ENCODE peak calls at places on chromosomes 4 and X, in four cellular contexts. E, O, Y and F are unnamed samples.

GRCh38 chrX:41922694-41923171 is 621 bp downstream of the CASK start:
- DNase-seq in E (peak; percentile 16), O (no peak), Y (peak; percentile 28), F (no peak)

GRCh38 chr4:94895081-94895480 is 137.3 kb downstream of the BMPR1B start:
- DNase-seq in E (no peak), O (no peak), Y (no peak), F (no peak)

GRCh38 chrX:107710617-107711391 is 64.8 kb downstream of the TSC22D3 start:
- DNase-seq in E (no peak), O (no peak), Y (peak; percentile 45), F (peak; percentile 47)

GRCh38 chrX:105463483-105463882 is 243.0 kb upstream of the TEX13A start:
- DNase-seq in E (no peak), O (no peak), Y (no peak), F (no peak)

GRCh38 chr4:134027931-134028330 is 173.7 kb downstream of the PABPC4L start:
- DNase-seq in E (no peak), O (no peak), Y (no peak), F (no peak)

GRCh38 chrX:118717703-118718391 is 9.6 kb upstream of the IL13RA1 start:
- DNase-seq in E (no peak), O (no peak), Y (no peak), F (no peak)

GRCh38 chrX:17442898-17443297 is 67.9 kb downstream of the NHS start:
- DNase-seq in E (no peak), O (no peak), Y (no peak), F (no peak)

GRCh38 chr4:123398803-123399637 is 2.4 kb downstream of the SPRY1 start:
- DNase-seq in E (peak; percentile 55), O (no peak), Y (peak; percentile 59), F (peak; percentile 37)

GRCh38 chrX:139936259-139936658 is 3.4 kb upstream of the ATP11C start:
- DNase-seq in E (no peak), O (no peak), Y (no peak), F (no peak)

GRCh38 chrX:11064851-11065600 is 46.1 kb upstream of the HCCS start:
- DNase-seq in E (no peak), O (no peak), Y (no peak), F (no peak)

GRCh38 chr4:177051473-177052060 is 258.1 kb upstream of the NEIL3 start:
- DNase-seq in E (no peak), O (no peak), Y (no peak), F (no peak)

GRCh38 chr4:73853246-73853704 is at the start of gene PF4V1:
- DNase-seq in E (no peak), O (no peak), Y (no peak), F (no peak)

GRCh38 chrX:123983240-123983639 is 21.7 kb downstream of the STAG2 start:
- DNase-seq in E (no peak), O (no peak), Y (no peak), F (no peak)

GRCh38 chr4:3418029-3418762 is 23.6 kb upstream of the HGFAC start:
- DNase-seq in E (no peak), O (no peak), Y (peak; percentile 13), F (no peak)

GRCh38 chr4:14254252-14254651 is 626.7 kb upstream of the BOD1L1 start:
- DNase-seq in E (no peak), O (no peak), Y (no peak), F (no peak)

GRCh38 chr4:150722908-150723362 is 141.0 kb downstream of the MAB21L2 start:
- DNase-seq in E (peak; percentile 30), O (peak; percentile 80), Y (peak; percentile 23), F (no peak)

GRCh38 chrX:45803383-45803921 is 602.8 kb upstream of the DIPK2B start:
- DNase-seq in E (no peak), O (no peak), Y (no peak), F (no peak)

GRCh38 chr4:127203561-127204260 is 429.0 kb upstream of the INTU start:
- DNase-seq in E (no peak), O (no peak), Y (no peak), F (no peak)

GRCh38 chr4:155543126-155543765 is 123.4 kb upstream of the GUCY1A1 start:
- DNase-seq in E (no peak), O (no peak), Y (no peak), F (no peak)
- H3K27ac ChIP-seq in E (no peak overlapping the region), O (no peak overlapping the region), Y (no peak overlapping the region), F (no peak overlapping the region)

GRCh38 chr4:912548-913279 is 19.4 kb downstream of the GAK start:
- DNase-seq in E (no peak), O (no peak), Y (no peak), F (no peak)
- H3K4me1 ChIP-seq in E (peaks cover 16% of the 10 kb centered on the region), O (no peaks in the 10 kb centered on the region), Y (peaks cover 3% of the 10 kb centered on the region), F (peaks cover 22% of the 10 kb centered on the region)

GRCh38 chr4:8443801-8444200 is 3.2 kb downstream of the TRMT44 start:
- DNase-seq in E (no peak), O (no peak), Y (no peak), F (no peak)
- H3K4me3 ChIP-seq in E (no peak overlapping the region), O (no peak overlapping the region), Y (no peak overlapping the region), F (no peak overlapping the region)

GRCh38 chr4:184755278-184755677 is 21.4 kb upstream of the CENPU start:
- DNase-seq in E (no peak), O (no peak), Y (peak; percentile 35), F (no peak)
- H3K27ac ChIP-seq in E (no peak overlapping the region), O (peak overlapping the region; percentile 30), Y (peak overlapping the region; percentile 8), F (no peak overlapping the region)

GRCh38 chr4:119034276-119035008 is 101.2 kb upstream of the MYOZ2 start:
- DNase-seq in E (no peak), O (no peak), Y (no peak), F (no peak)

GRCh38 chr4:119037709-119038463 is 97.7 kb upstream of the MYOZ2 start:
- DNase-seq in E (no peak), O (no peak), Y (no peak), F (no peak)

GRCh38 chr4:119039160-119039559 is 96.5 kb upstream of the MYOZ2 start:
- DNase-seq in E (no peak), O (no peak), Y (no peak), F (no peak)

GRCh38 chr4:119038465-119038864 is 97.2 kb upstream of the MYOZ2 start:
- DNase-seq in E (no peak), O (no peak), Y (no peak), F (no peak)

DNA sequence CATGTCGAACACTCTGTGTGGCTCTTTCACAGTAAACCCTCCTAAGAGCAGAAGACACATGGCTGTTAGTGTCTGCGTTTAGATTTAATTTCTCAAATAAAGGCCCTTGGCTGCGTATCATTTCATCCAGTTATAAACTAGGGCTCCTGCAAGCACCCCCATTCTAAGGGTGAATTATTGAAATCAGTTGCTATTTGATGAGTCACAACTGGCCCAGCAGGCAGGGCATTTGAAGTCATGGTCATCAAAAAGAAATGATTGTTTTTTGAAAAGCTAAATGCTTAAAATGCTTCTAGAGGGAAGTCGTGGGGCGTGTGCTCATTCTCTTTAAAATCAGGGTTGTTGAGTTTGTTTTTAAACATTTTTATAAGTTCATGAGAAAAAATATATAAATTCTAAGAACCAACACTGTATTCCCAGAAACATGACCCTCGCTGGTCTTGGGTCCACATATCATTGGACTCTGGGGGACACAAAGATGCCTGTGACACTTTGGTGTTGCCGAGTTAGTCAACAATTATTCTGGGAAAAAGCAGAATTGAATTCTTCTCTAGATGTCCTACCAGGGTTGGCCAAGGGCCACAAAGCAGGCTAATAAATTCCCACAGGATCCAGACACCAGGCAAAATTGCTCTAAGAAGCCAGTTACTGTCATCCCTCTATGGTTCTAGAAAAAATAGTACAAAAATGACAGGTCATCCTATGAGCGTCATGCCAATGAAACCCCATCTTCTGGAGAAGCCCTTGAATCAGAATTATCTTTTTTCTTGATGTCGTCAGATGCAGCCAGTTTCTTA is 99.5 kb upstream of the MYOZ2 start:
- DNase-seq in E (no peak), O (no peak), Y (no peak), F (no peak)
- H3K4me1 ChIP-seq in E (peaks cover 28% of the 10 kb centered on the region), O (peaks cover 7% of the 10 kb centered on the region), Y (no peaks in the 10 kb centered on the region), F (no peaks in the 10 kb centered on the region)

GRCh38 chr4:183798249-183798920 is 106.7 kb upstream of the STOX2 start:
- DNase-seq in E (no peak), O (no peak), Y (no peak), F (no peak)
- H3K4me3 ChIP-seq in E (peak overlapping the region; percentile 15), O (peak overlapping the region; percentile 55), Y (peak overlapping the region; percentile 17), F (no peak overlapping the region)

GRCh38 chr4:79446145-79446544 is 38.1 kb upstream of the GK2 start:
- DNase-seq in E (no peak), O (no peak), Y (no peak), F (no peak)
- H3K27ac ChIP-seq in E (no peak overlapping the region), O (no peak overlapping the region), Y (no peak overlapping the region), F (no peak overlapping the region)

DNA sequence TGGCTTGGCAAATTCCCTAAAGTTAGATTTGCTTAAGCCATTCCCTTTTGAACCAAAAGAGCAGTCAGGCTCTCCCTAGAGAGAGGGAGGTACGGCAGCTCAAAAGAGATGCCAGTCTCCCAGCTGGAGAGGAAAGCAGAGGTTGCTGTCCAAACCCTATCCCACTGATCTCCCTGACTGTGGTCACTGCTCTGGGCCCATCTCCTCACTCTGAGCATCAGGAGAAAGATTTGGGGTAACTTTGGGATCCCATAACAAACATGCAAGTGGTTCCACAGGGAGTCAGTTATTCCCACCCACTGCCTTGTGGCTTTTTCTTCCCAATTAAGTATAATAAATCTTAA is 17.1 kb downstream of the ACSL1 start:
- DNase-seq in E (no peak), O (no peak), Y (no peak), F (no peak)
- H3K4me1 ChIP-seq in E (peaks cover 6% of the 10 kb centered on the region), O (no peaks in the 10 kb centered on the region), Y (no peaks in the 10 kb centered on the region), F (no peaks in the 10 kb centered on the region)

GRCh38 chr4:168488800-168489404 is 8.0 kb upstream of the PALLD start:
- DNase-seq in E (no peak), O (no peak), Y (no peak), F (no peak)
- H3K4me3 ChIP-seq in E (no peak overlapping the region), O (no peak overlapping the region), Y (no peak overlapping the region), F (no peak overlapping the region)

DNA sequence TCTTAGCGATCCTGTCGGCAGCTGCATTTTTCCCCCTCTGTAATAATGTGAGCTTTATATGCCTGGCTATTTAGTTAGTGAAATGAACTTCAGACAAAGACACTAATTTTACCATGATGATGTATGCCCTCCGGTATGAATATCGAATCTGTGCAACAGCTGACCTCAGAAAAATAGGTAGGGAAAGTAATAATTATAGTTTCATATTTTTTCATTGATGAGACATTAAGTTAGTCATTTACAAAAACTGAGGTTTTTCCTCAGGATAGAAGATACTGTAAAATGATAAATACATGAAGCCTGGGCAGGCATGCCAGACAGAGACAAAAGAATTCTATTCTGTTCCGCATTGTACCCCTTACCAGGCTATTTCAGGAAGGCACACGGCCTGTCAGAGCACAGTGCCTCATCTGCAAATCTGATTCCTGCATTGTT is 155.8 kb downstream of the SHROOM3 start:
- DNase-seq in E (no peak), O (no peak), Y (no peak), F (no peak)
- H3K27ac ChIP-seq in E (no peak overlapping the region), O (peak overlapping the region; percentile 90), Y (no peak overlapping the region), F (no peak overlapping the region)